ENCODE peak calls at places on chromosomes 12 and 14, in nine cellular contexts. S is uterus, A is pancreas, N is astrocyte of the spinal cord, O is adrenal gland, I is fibroblast of mammary gland, H is colonic mucosa, J is fibroblast of lung, E is OCI-LY7. K is an unnamed sample.
A peak's percentile ranks its signal among the peaks of the same experiment; 100 is the strongest.

GRCh38 chr12:89411846-89412245 is 59.5 kb upstream of the DUSP6 start:
- DNase-seq in S (no peak), A (no peak), N (no peak), O (no peak), I (no peak), H (no peak), J (no peak), E (no peak), K (no peak)

GRCh38 chr14:95157987-95158712 is 821 bp upstream of the DICER1 start:
- DNase-seq in S (no peak), A (no peak), N (no peak), O (no peak), I (no peak), H (no peak), J (no peak), E (peak; percentile 72), K (no peak)

GRCh38 chr12:95116773-95117172 is 43.4 kb upstream of the NR2C1 start:
- DNase-seq in S (no peak), A (no peak), N (no peak), O (no peak), I (no peak), H (no peak), J (no peak), E (no peak), K (no peak)

GRCh38 chr12:25322918-25323773 is 72.4 kb upstream of the KRAS start:
- DNase-seq in S (no peak), A (no peak), N (peak; percentile 81), O (peak; percentile 17), I (peak; percentile 61), H (no peak), J (peak; percentile 29), E (no peak), K (peak; percentile 45)

GRCh38 chr12:22477166-22477893 is 67.0 kb downstream of the C2CD5 start:
- DNase-seq in S (no peak), A (no peak), N (peak; percentile 83), O (peak; percentile 19), I (peak; percentile 80), H (no peak), J (peak; percentile 94), E (no peak), K (no peak)

GRCh38 chr14:29601559-29602109 is 326.0 kb downstream of the PRKD1 start:
- DNase-seq in S (no peak), A (no peak), N (no peak), O (no peak), I (peak; percentile 75), H (no peak), J (peak; percentile 46), E (no peak), K (no peak)

GRCh38 chr14:88919502-88919901 is 95.1 kb downstream of the TTC8 start:
- DNase-seq in S (no peak), A (no peak), N (no peak), O (no peak), I (no peak), H (peak; percentile 46), J (no peak), E (no peak), K (no peak)

GRCh38 chr12:96143392-96143791 is 50.8 kb upstream of the ELK3 start:
- DNase-seq in S (no peak), A (no peak), N (no peak), O (no peak), I (no peak), H (no peak), J (no peak), E (peak; percentile 6), K (no peak)

GRCh38 chr12:39145175-39145999 is 240.0 kb upstream of the CPNE8 start:
- DNase-seq in S (peak; percentile 37), A (peak; percentile 74), N (peak; percentile 47), O (peak; percentile 62), I (peak; percentile 26), H (peak; percentile 69), J (no peak), E (no peak), K (peak; percentile 46)

GRCh38 chr12:84636801-84637285 is 275.8 kb downstream of the SLC6A15 start:
- DNase-seq in S (no peak), A (no peak), N (peak; percentile 66), O (no peak), I (peak; percentile 28), H (no peak), J (peak; percentile 50), E (no peak), K (no peak)

GRCh38 chr12:47846294-47846996 is 26.7 kb upstream of the HDAC7 start:
- DNase-seq in S (no peak), A (no peak), N (no peak), O (peak; percentile 11), I (no peak), H (no peak), J (no peak), E (no peak), K (no peak)

GRCh38 chr14:105980224-105980623 is 453.8 kb downstream of the TMEM121 start:
- DNase-seq in S (no peak), A (no peak), N (no peak), O (no peak), I (peak; percentile 4), H (no peak), J (no peak), E (no peak), K (no peak)

GRCh38 chr14:36757730-36758286 is 96.1 kb downstream of the PAX9 start:
- DNase-seq in S (no peak), A (no peak), N (no peak), O (no peak), I (no peak), H (no peak), J (no peak), E (no peak), K (no peak)

GRCh38 chr12:57844725-57845477 is 1.6 kb downstream of the CTDSP2 start:
- DNase-seq in S (peak; percentile 84), A (no peak), N (peak; percentile 66), O (peak; percentile 95), I (peak; percentile 94), H (peak; percentile 67), J (peak; percentile 96), E (peak; percentile 62), K (peak; percentile 85)

GRCh38 chr12:67827820-67828383 is 161.3 kb upstream of the IFNG-AS1 start:
- DNase-seq in S (peak; percentile 21), A (no peak), N (peak; percentile 97), O (peak; percentile 65), I (peak; percentile 97), H (peak; percentile 40), J (peak; percentile 86), E (no peak), K (no peak)

GRCh38 chr14:33643782-33644181 is 307.1 kb downstream of the EGLN3 start:
- DNase-seq in S (no peak), A (no peak), N (no peak), O (no peak), I (no peak), H (no peak), J (no peak), E (no peak), K (no peak)

GRCh38 chr12:1777798-1778197 is 42.6 kb upstream of the LRTM2 start:
- DNase-seq in S (no peak), A (no peak), N (peak; percentile 82), O (no peak), I (peak; percentile 86), H (no peak), J (peak; percentile 73), E (no peak), K (no peak)

GRCh38 chr12:14454098-14454907 is 88.8 kb downstream of the ATF7IP start:
- DNase-seq in S (no peak), A (no peak), N (peak; percentile 22), O (no peak), I (peak; percentile 46), H (peak; percentile 23), J (peak; percentile 49), E (peak; percentile 83), K (peak; percentile 38)

GRCh38 chr12:116078396-116078795 is 199.1 kb downstream of the MED13L start:
- DNase-seq in S (no peak), A (no peak), N (no peak), O (no peak), I (no peak), H (no peak), J (no peak), E (no peak), K (no peak)

GRCh38 chr14:84708865-84709264 is 821.1 kb upstream of the FLRT2 start:
- DNase-seq in S (no peak), A (no peak), N (no peak), O (no peak), I (no peak), H (no peak), J (no peak), E (no peak), K (no peak)

GRCh38 chr12:51341259-51342007 is 5.0 kb downstream of the CELA1 start:
- DNase-seq in S (peak; percentile 61), A (no peak), N (peak; percentile 75), O (peak; percentile 71), I (peak; percentile 73), H (peak; percentile 86), J (peak; percentile 77), E (peak; percentile 78), K (peak; percentile 84)
- H3K4me3 ChIP-seq in S (no peak overlapping the region), A (peak overlapping the region; percentile 25), N (peak overlapping the region; percentile 8), O (no peak overlapping the region), I (peak overlapping the region; percentile 29), H (peak overlapping the region; percentile 24), J (no peak overlapping the region), E (no peak overlapping the region), K (no peak overlapping the region)

DNA sequence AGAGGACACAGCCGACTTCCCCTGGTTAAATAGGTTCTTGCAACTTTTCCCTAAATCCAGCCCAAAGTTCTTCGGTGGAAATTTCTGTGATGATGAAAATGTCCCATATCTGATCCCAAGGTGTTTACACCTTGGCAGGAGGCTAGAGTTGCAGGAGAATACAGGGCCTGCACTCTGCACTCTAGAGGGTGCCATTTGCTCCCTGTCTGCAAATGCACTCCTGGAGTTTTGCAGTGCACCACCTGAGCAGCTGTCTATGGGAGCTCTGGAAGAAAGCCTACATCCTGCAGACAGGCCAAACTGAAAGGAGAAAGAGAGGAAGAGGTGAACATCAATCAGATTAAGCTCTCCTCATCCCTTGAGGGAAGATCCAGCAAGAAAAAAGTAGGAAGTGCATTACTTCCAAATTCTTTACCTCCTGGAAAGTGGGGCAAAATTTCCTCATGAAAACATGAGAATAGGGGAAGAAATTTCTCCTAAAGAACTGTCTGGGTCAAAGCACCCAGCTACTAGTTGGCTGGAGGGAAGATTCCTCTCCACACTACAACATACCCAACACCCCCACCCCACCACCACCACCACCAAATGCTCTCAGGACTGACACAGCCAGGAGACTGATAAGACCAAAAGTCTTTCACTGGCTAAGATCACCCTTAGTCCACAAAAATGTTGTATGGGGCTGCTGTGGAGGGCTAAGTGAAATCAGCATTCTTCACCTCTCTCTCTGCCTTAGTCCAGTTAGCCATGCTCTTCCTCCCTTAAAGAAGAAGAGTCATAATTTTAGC is 106.4 kb downstream of the NUAK1 start:
- DNase-seq in S (no peak), A (no peak), N (no peak), O (no peak), I (no peak), H (no peak), J (no peak), E (no peak), K (no peak)
- TF ChIP-seq CTCF in S (no peak), A (no peak), N (peak; percentile 11), O (no peak), I (no peak), H (no peak), J (no peak), E (no peak), K (no peak)

GRCh38 chr14:77407158-77407557 is 16.2 kb downstream of the NOXRED1 start:
- DNase-seq in S (no peak), A (no peak), N (no peak), O (no peak), I (no peak), H (no peak), J (no peak), E (no peak), K (peak; percentile 18)
- H3K4me3 ChIP-seq in S (no peak overlapping the region), A (no peak overlapping the region), N (no peak overlapping the region), O (no peak overlapping the region), I (no peak overlapping the region), H (no peak overlapping the region), J (no peak overlapping the region), E (no peak overlapping the region), K (no peak overlapping the region)

GRCh38 chr14:99273724-99274345 is 1.8 kb upstream of the BCL11B start:
- DNase-seq in S (no peak), A (no peak), N (no peak), O (no peak), I (no peak), H (peak; percentile 87), J (no peak), E (no peak), K (no peak)
- TF ChIP-seq CTCF in S (no peak), A (no peak), N (no peak), O (no peak), I (no peak), H (no peak), J (no peak), E (no peak), K (no peak)